ENCODE peak calls at places on chromosomes 12 and 14, in five cellular contexts. R, D, V, X and W are unnamed samples.

GRCh38 chr12:103673891-103674375 is 86.9 kb downstream of the STAB2 start:
- DNase-seq in V (no peak), X (no peak), R (no peak), D (no peak), W (no peak)

GRCh38 chr12:92363295-92364146 is 217.9 kb upstream of the BTG1 start:
- DNase-seq in X (no peak), R (peak), V (peak), D (no peak), W (peak)

GRCh38 chr12:103470664-103471063 is 25.1 kb downstream of the C12orf42 start:
- DNase-seq in X (no peak), V (no peak), D (peak), R (no peak), W (no peak)

GRCh38 chr12:20000229-20000869 is 368.0 kb upstream of the PDE3A start:
- DNase-seq in X (no peak), V (no peak), D (no peak), R (no peak), W (no peak)

GRCh38 chr14:72479471-72479931 is 414.4 kb downstream of the DPF3 start:
- DNase-seq in V (no peak), D (no peak), R (no peak), X (no peak), W (no peak)

GRCh38 chr14:76917759-76918175 is 91.6 kb downstream of the LRRC74A start:
- DNase-seq in V (no peak), D (no peak), X (no peak), R (no peak), W (no peak)

GRCh38 chr12:3158851-3159465 is 81.8 kb downstream of the TSPAN9 start:
- DNase-seq in X (no peak), V (no peak), D (no peak), R (peak), W (no peak)

GRCh38 chr14:101408077-101408831 is 153.0 kb upstream of the DIO3 start:
- DNase-seq in D (no peak), X (no peak), R (peak), V (no peak), W (no peak)